ENCODE peak calls at places on chromosomes 1 and 21, in six cellular contexts. N is mesenchymal stem cell, X is mesendoderm, Q is IMR-90, B is H1, Z is trophoblast cell. P is an unnamed sample.

GRCh38 chr1:205939690-205940330 is 3.4 kb downstream of the SLC26A9 start:
- DNase-seq in N (no peak), X (peak; percentile 86), Q (no peak), B (peak; percentile 81), Z (no peak), P (peak; percentile 40)

GRCh38 chr1:73887412-73887811 is 310.6 kb downstream of the LRRIQ3 start:
- DNase-seq in N (no peak), X (no peak), Q (no peak), B (no peak), Z (no peak), P (no peak)

GRCh38 chr21:26060335-26061115 is 110.0 kb downstream of the APP start:
- DNase-seq in N (no peak), X (no peak), Q (no peak), B (no peak), Z (no peak), P (no peak)

GRCh38 chr1:83802023-83802422 is 196.9 kb downstream of the TTLL7 start:
- DNase-seq in N (no peak), X (no peak), Q (no peak), B (no peak), Z (peak; percentile 69), P (no peak)

GRCh38 chr1:155160128-155160527 is 13.0 kb downstream of the KRTCAP2 start:
- DNase-seq in N (no peak), X (no peak), Q (no peak), B (no peak), Z (no peak), P (no peak)

GRCh38 chr1:114428083-114428754 is 82.8 kb downstream of the TRIM33 start:
- DNase-seq in N (peak; percentile 37), X (peak; percentile 8), Q (peak; percentile 37), B (no peak), Z (peak; percentile 51), P (no peak)

GRCh38 chr21:34072145-34073031 is 990 bp upstream of the MRPS6 start:
- DNase-seq in N (no peak), X (no peak), Q (no peak), B (no peak), Z (peak; percentile 16), P (no peak)

GRCh38 chr1:148315081-148315811 is 163.2 kb upstream of the NBPF11 start:
- DNase-seq in N (no peak), X (no peak), Q (no peak), B (no peak), Z (no peak), P (no peak)

GRCh38 chr1:180098242-180098995 is 56.2 kb upstream of the QSOX1 start:
- DNase-seq in N (peak; percentile 95), X (peak; percentile 24), Q (peak; percentile 95), B (no peak), Z (peak; percentile 83), P (no peak)

GRCh38 chr1:155967410-155968400 is 10.6 kb downstream of the ARHGEF2 start:
- DNase-seq in N (peak; percentile 20), X (peak; percentile 56), Q (no peak), B (no peak), Z (no peak), P (no peak)

GRCh38 chr1:91894036-91894761 is 8.2 kb upstream of the TGFBR3 start:
- DNase-seq in N (peak; percentile 48), X (no peak), Q (peak; percentile 42), B (no peak), Z (peak; percentile 81), P (no peak)

GRCh38 chr1:200668514-200669313 is 993 bp downstream of the DDX59 start:
- DNase-seq in N (peak; percentile 6), X (peak; percentile 71), Q (no peak), B (no peak), Z (no peak), P (no peak)

GRCh38 chr1:43835141-43836021 is 98.2 kb upstream of the ARTN start:
- DNase-seq in N (peak; percentile 96), X (no peak), Q (peak; percentile 88), B (no peak), Z (no peak), P (no peak)

GRCh38 chr1:153958961-153959260 is 499 bp upstream of the CRTC2 start:
- DNase-seq in N (no peak), X (no peak), Q (no peak), B (no peak), Z (peak; percentile 5), P (no peak)
- H3K4me3 ChIP-seq in N (no peak overlapping the region), X (no peak overlapping the region), Q (no peak overlapping the region), B (peak overlapping the region; percentile 85), Z (no peak overlapping the region), P (no peak overlapping the region)

GRCh38 chr1:111542187-111542586 is 38.8 kb upstream of the ADORA3 start:
- DNase-seq in N (no peak), X (peak; percentile 53), Q (no peak), B (no peak), Z (no peak), P (no peak)
- H2BK120ac ChIP-seq in N (peak overlapping the region; percentile 27), X (no peak overlapping the region), Q (peak overlapping the region; percentile 97), B (peak overlapping the region; percentile 28), Z (peak overlapping the region; percentile 65), P (no peak overlapping the region)

DNA sequence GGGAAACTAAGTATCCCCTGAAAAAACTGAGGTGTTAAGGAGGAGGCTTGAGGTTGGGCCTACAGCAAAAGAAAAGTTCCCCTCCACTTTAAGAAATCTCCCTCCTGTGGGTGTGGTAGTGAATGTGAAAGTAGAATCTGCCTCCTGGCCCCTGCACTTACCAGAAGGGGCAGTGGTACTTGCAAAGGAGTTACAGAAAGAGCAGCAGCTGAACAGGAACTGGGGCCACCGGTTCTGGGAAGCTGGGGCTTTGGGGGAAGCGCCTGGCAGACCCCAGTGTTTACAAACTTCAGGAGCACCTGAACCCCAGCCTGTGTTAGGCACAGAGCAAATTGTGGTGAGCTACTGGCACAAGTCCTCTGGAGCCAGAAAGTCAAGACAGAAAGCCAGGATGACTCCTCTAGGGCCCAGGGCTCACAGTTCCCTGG is 250.2 kb upstream of the FGGY start:
- DNase-seq in N (peak; percentile 57), X (peak; percentile 19), Q (peak; percentile 25), B (no peak), Z (no peak), P (no peak)
- H3K4me3 ChIP-seq in N (no peak overlapping the region), X (no peak overlapping the region), Q (no peak overlapping the region), B (no peak overlapping the region), Z (no peak overlapping the region), P (no peak overlapping the region)

GRCh38 chr21:44547656-44548331 is 3.5 kb downstream of the KRTAP10-2 start:
- DNase-seq in N (no peak), X (peak; percentile 28), Q (no peak), B (peak; percentile 44), Z (no peak), P (no peak)
- H2BK120ac ChIP-seq in N (no peak overlapping the region), X (no peak overlapping the region), Q (no peak overlapping the region), B (peak overlapping the region; percentile 30), Z (no peak overlapping the region), P (no peak overlapping the region)

DNA sequence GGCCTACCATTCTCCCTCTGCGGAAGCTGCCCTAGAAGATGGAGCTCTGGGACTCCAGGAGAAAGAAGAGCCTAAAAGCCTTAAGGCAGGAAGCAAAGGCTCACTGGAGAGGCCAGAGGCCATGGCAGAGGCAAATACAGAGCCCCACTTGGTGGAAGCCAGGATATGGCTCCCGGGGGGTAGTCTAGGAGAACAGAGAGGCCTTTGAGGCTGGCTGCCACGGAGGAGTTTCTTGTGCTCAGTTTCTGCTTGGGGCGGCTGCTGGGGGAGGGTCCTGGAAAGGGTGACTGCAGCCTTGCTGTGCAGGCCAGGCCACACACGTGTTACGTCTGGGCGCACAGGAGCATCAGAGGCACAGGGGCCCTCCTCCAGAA is 5.4 kb downstream of the CC2D1B start:
- DNase-seq in N (no peak), X (no peak), Q (no peak), B (no peak), Z (no peak), P (no peak)
- H3K4me3 ChIP-seq in N (no peak overlapping the region), X (no peak overlapping the region), Q (no peak overlapping the region), B (no peak overlapping the region), Z (no peak overlapping the region), P (no peak overlapping the region)

GRCh38 chr21:19692231-19692630 is 1288.6 kb upstream of the TMPRSS15 start:
- DNase-seq in N (no peak), X (peak; percentile 17), Q (no peak), B (no peak), Z (no peak), P (peak; percentile 9)
- H2BK120ac ChIP-seq in N (no peak overlapping the region), X (no peak overlapping the region), Q (no peak overlapping the region), B (no peak overlapping the region), Z (no peak overlapping the region), P (no peak overlapping the region)

GRCh38 chr21:45439171-45439872 is 34.4 kb downstream of the COL18A1 start:
- DNase-seq in N (peak; percentile 86), X (peak; percentile 83), Q (peak; percentile 89), B (peak; percentile 96), Z (peak; percentile 87), P (peak; percentile 79)

GRCh38 chr21:45439901-45440461 is 35.0 kb downstream of the COL18A1 start:
- DNase-seq in N (no peak), X (no peak), Q (no peak), B (no peak), Z (no peak), P (no peak)

GRCh38 chr21:45440736-45441350 is 35.9 kb downstream of the COL18A1 start:
- DNase-seq in N (no peak), X (no peak), Q (no peak), B (no peak), Z (no peak), P (no peak)

GRCh38 chr21:45436371-45437040 is 31.5 kb downstream of the COL18A1 start:
- DNase-seq in N (no peak), X (no peak), Q (no peak), B (no peak), Z (no peak), P (no peak)

DNA sequence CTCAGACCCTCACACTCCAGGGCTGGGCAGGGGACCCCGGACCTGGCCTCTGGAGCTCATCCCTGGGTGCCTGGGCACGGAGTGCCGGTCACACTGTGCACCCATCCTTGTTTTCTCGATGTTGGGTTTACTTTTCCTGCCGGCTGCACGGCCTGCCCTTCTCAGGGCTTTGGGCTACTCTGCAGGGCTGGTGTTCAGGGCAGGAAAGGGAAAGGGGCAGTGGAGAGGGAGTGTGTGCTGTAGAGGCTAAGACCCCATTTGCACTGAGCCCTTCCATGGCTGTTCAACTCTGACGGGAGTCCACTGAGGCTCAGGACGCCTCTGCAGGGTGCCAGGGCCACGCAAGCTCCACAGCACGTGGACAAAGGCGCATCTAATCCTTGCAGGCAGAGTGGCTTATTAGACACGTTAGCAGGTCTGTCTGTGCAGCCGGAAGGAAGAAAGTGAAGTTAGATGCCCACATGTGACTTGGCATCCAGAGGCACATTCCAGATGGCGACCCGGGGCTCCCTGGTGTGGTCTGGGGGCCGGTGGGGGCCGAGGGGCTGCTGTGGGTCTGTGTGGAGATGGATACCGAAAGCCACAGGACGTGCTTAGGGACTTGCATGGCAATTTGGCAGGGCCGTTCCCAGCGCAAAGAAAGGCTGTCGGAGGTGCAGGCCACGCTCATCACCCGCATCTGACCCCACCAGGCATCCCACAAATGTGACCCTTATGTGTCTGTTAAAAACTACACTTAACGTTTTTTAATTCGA is 33.6 kb downstream of the COL18A1 start:
- DNase-seq in N (no peak), X (no peak), Q (no peak), B (no peak), Z (no peak), P (no peak)
- H3K4me3 ChIP-seq in N (no peak overlapping the region), X (no peak overlapping the region), Q (no peak overlapping the region), B (no peak overlapping the region), Z (no peak overlapping the region), P (no peak overlapping the region)

DNA sequence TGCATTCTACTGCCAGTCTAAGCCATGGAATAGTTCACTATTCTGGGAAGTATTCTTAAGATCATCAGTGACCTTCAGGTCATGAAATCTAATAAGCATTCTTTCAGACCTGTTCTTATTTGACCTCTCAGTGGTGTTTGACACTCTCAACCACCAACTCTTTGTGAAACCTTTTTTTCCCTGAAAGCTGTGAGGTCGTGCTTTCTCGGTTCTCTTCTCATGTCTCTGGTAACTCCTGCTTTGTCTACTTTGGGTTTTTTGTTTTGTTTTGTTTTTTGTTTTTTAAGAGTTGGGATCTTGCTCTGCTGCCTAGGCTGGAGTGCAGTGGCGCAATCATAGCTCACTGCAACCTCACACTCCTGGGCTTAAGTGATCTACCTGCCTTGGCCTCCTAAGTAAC is 56.3 kb downstream of the POU2F1 start:
- DNase-seq in N (no peak), X (no peak), Q (no peak), B (no peak), Z (no peak), P (no peak)
- H2BK120ac ChIP-seq in N (no peak overlapping the region), X (no peak overlapping the region), Q (no peak overlapping the region), B (no peak overlapping the region), Z (no peak overlapping the region), P (no peak overlapping the region)

P was measured in neuronal stem cell.